ENCODE peak calls at places on chromosomes 4 and X, in four cellular contexts. One of them, this sample, is unnamed.

GRCh38 chrX:121221321-121221977 is 174.0 kb downstream of the GLUD2 start:
- DNase-seq in colonic mucosa: no peak
- DNase-seq in fibroblast of the aortic adventitia: peak
- DNase-seq in AG04449: no peak
- DNase-seq in this sample: peak

GRCh38 chr4:7863911-7864681 is 75.6 kb downstream of the AFAP1 start:
- DNase-seq in AG04449: no peak
- DNase-seq in colonic mucosa: no peak
- DNase-seq in fibroblast of the aortic adventitia: no peak
- DNase-seq in this sample: no peak

GRCh38 chr4:100042235-100042634 is 92.2 kb upstream of the H2AZ1 start:
- DNase-seq in colonic mucosa: no peak
- DNase-seq in AG04449: no peak
- DNase-seq in fibroblast of the aortic adventitia: peak
- DNase-seq in this sample: no peak

GRCh38 chr4:30757357-30757756 is 37.2 kb downstream of the PCDH7 start:
- DNase-seq in AG04449: peak
- DNase-seq in colonic mucosa: no peak
- DNase-seq in fibroblast of the aortic adventitia: peak
- DNase-seq in this sample: peak

GRCh38 chr4:172758586-172759340 is 409.8 kb upstream of the GALNT7 start:
- DNase-seq in fibroblast of the aortic adventitia: peak
- DNase-seq in AG04449: peak
- DNase-seq in colonic mucosa: no peak
- DNase-seq in this sample: peak

GRCh38 chr4:2798399-2799301 is 5.8 kb downstream of the SH3BP2 start:
- DNase-seq in fibroblast of the aortic adventitia: no peak
- DNase-seq in colonic mucosa: peak
- DNase-seq in AG04449: no peak
- DNase-seq in this sample: peak

GRCh38 chr4:68368566-68369473 is 18.9 kb upstream of the YTHDC1 start:
- DNase-seq in AG04449: peak
- DNase-seq in fibroblast of the aortic adventitia: peak
- DNase-seq in colonic mucosa: no peak
- DNase-seq in this sample: peak

GRCh38 chrX:119790977-119791436 is 423 bp downstream of the RPL39 start:
- DNase-seq in colonic mucosa: peak
- DNase-seq in AG04449: no peak
- DNase-seq in fibroblast of the aortic adventitia: peak
- DNase-seq in this sample: peak

GRCh38 chrX:55709735-55710134 is 7.8 kb upstream of the RRAGB start:
- DNase-seq in fibroblast of the aortic adventitia: no peak
- DNase-seq in colonic mucosa: no peak
- DNase-seq in AG04449: no peak
- DNase-seq in this sample: no peak

GRCh38 chr4:47486306-47486705 is 1.2 kb downstream of the ATP10D start:
- DNase-seq in fibroblast of the aortic adventitia: peak
- DNase-seq in colonic mucosa: no peak
- DNase-seq in AG04449: no peak
- DNase-seq in this sample: peak

GRCh38 chr4:103272174-103272573 is 74.0 kb upstream of the CENPE start:
- DNase-seq in colonic mucosa: no peak
- DNase-seq in AG04449: no peak
- DNase-seq in fibroblast of the aortic adventitia: no peak
- DNase-seq in this sample: no peak

GRCh38 chrX:43813898-43814297 is 68.4 kb downstream of the MAOB start:
- DNase-seq in AG04449: no peak
- DNase-seq in fibroblast of the aortic adventitia: peak
- DNase-seq in colonic mucosa: peak
- DNase-seq in this sample: no peak

GRCh38 chr4:109263721-109264120 is 38.7 kb downstream of the COL25A1 start:
- DNase-seq in colonic mucosa: no peak
- DNase-seq in AG04449: no peak
- DNase-seq in fibroblast of the aortic adventitia: no peak
- DNase-seq in this sample: no peak

GRCh38 chr4:3045500-3045850 is 28.9 kb downstream of the HTT-AS start:
- DNase-seq in AG04449: peak
- DNase-seq in fibroblast of the aortic adventitia: peak
- DNase-seq in colonic mucosa: peak
- DNase-seq in this sample: peak

GRCh38 chrX:130726661-130727060 is 176.3 kb downstream of the ENOX2 start:
- DNase-seq in colonic mucosa: no peak
- DNase-seq in AG04449: no peak
- DNase-seq in fibroblast of the aortic adventitia: peak
- DNase-seq in this sample: peak

GRCh38 chr4:24382381-24382780 is 202.0 kb downstream of the DHX15 start:
- DNase-seq in AG04449: no peak
- DNase-seq in fibroblast of the aortic adventitia: no peak
- DNase-seq in colonic mucosa: no peak
- DNase-seq in this sample: peak

GRCh38 chrX:153953892-153954617 is 9.6 kb upstream of the RENBP start:
- DNase-seq in AG04449: no peak
- DNase-seq in fibroblast of the aortic adventitia: no peak
- DNase-seq in colonic mucosa: no peak
- DNase-seq in this sample: no peak

GRCh38 chrX:143632625-143633387 is 3.1 kb downstream of the SLITRK4 start:
- DNase-seq in AG04449: no peak
- DNase-seq in colonic mucosa: no peak
- DNase-seq in fibroblast of the aortic adventitia: no peak
- DNase-seq in this sample: peak

GRCh38 chrX:20029728-20030127 is 38.9 kb upstream of the BCLAF3 start:
- DNase-seq in fibroblast of the aortic adventitia: no peak
- DNase-seq in AG04449: no peak
- DNase-seq in colonic mucosa: peak
- DNase-seq in this sample: no peak

GRCh38 chrX:85012098-85012497 is 8.4 kb downstream of the APOOL start:
- DNase-seq in colonic mucosa: no peak
- DNase-seq in AG04449: no peak
- DNase-seq in fibroblast of the aortic adventitia: no peak
- DNase-seq in this sample: no peak

GRCh38 chr4:81565137-81565870 is 93.6 kb upstream of the RASGEF1B start:
- DNase-seq in fibroblast of the aortic adventitia: peak
- DNase-seq in AG04449: no peak
- DNase-seq in colonic mucosa: peak
- DNase-seq in this sample: peak

GRCh38 chrX:140298946-140299345 is 205.9 kb downstream of the SOX3 start:
- DNase-seq in colonic mucosa: no peak
- DNase-seq in AG04449: no peak
- DNase-seq in fibroblast of the aortic adventitia: no peak
- DNase-seq in this sample: no peak

GRCh38 chrX:29666361-29666760 is 549.0 kb upstream of the MAGEB2 start:
- DNase-seq in colonic mucosa: no peak
- DNase-seq in fibroblast of the aortic adventitia: no peak
- DNase-seq in AG04449: no peak
- DNase-seq in this sample: no peak
- H3K4me3 ChIP-seq in colonic mucosa: no peak
- H3K4me3 ChIP-seq in fibroblast of the aortic adventitia: no peak
- H3K4me3 ChIP-seq in AG04449: no peak
- H3K4me3 ChIP-seq in this sample: no peak

GRCh38 chr4:127601029-127601428 is 31.7 kb upstream of the INTU start:
- DNase-seq in AG04449: no peak
- DNase-seq in colonic mucosa: no peak
- DNase-seq in fibroblast of the aortic adventitia: peak
- DNase-seq in this sample: peak
- TF ChIP-seq CTCF in AG04449: peak
- TF ChIP-seq CTCF in colonic mucosa: no peak
- TF ChIP-seq CTCF in fibroblast of the aortic adventitia: peak
- TF ChIP-seq CTCF in this sample: peak

GRCh38 chr4:39933689-39934590 is 43.8 kb downstream of the PDS5A start:
- DNase-seq in fibroblast of the aortic adventitia: peak
- DNase-seq in AG04449: peak
- DNase-seq in colonic mucosa: no peak
- DNase-seq in this sample: peak

GRCh38 chr4:39928538-39928937 is 49.2 kb downstream of the PDS5A start:
- DNase-seq in fibroblast of the aortic adventitia: no peak
- DNase-seq in AG04449: no peak
- DNase-seq in colonic mucosa: no peak
- DNase-seq in this sample: no peak

GRCh38 chr4:39936565-39937418 is 40.9 kb downstream of the PDS5A start:
- DNase-seq in colonic mucosa: no peak
- DNase-seq in AG04449: no peak
- DNase-seq in fibroblast of the aortic adventitia: no peak
- DNase-seq in this sample: no peak

GRCh38 chr4:39932776-39933402 is 44.8 kb downstream of the PDS5A start:
- DNase-seq in colonic mucosa: no peak
- DNase-seq in AG04449: no peak
- DNase-seq in fibroblast of the aortic adventitia: no peak
- DNase-seq in this sample: no peak

GRCh38 chr4:39931441-39931901 is 46.2 kb downstream of the PDS5A start:
- DNase-seq in fibroblast of the aortic adventitia: no peak
- DNase-seq in colonic mucosa: no peak
- DNase-seq in AG04449: no peak
- DNase-seq in this sample: no peak
- H3K4me3 ChIP-seq in fibroblast of the aortic adventitia: no peak
- H3K4me3 ChIP-seq in colonic mucosa: no peak
- H3K4me3 ChIP-seq in AG04449: no peak
- H3K4me3 ChIP-seq in this sample: no peak

DNA sequence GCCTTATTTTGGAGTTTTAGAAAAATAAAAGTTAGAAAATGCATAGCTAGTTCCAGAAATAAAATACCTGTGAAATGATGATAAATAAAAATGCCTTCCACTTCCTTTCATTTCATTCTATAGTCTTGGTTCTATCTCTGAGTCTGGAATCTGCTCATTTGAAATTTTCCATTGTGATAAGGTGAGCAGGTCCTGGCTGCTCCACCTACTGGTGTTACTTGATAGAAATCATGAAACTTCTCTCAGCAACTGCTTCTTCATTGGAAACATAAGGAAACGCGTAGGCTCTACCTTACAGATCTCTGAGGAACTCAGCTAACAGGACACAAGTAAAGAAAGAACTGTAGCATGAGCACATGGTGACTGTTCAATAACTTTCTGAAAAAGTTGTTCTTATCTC is 141.8 kb downstream of the DCHS2 start:
- DNase-seq in AG04449: no peak
- DNase-seq in colonic mucosa: no peak
- DNase-seq in fibroblast of the aortic adventitia: peak
- DNase-seq in this sample: peak
- TF ChIP-seq CTCF in AG04449: peak
- TF ChIP-seq CTCF in colonic mucosa: peak
- TF ChIP-seq CTCF in fibroblast of the aortic adventitia: peak
- TF ChIP-seq CTCF in this sample: peak

GRCh38 chr4:76641758-76642157 is 206.7 kb downstream of the SHROOM3 start:
- DNase-seq in colonic mucosa: no peak
- DNase-seq in AG04449: no peak
- DNase-seq in fibroblast of the aortic adventitia: no peak
- DNase-seq in this sample: no peak

GRCh38 chr4:76641351-76641750 is 206.3 kb downstream of the SHROOM3 start:
- DNase-seq in colonic mucosa: peak
- DNase-seq in fibroblast of the aortic adventitia: no peak
- DNase-seq in AG04449: no peak
- DNase-seq in this sample: no peak

GRCh38 chr4:76640252-76640925 is 205.4 kb downstream of the SHROOM3 start:
- DNase-seq in colonic mucosa: no peak
- DNase-seq in fibroblast of the aortic adventitia: no peak
- DNase-seq in AG04449: no peak
- DNase-seq in this sample: no peak

GRCh38 chr4:76637704-76638361 is 202.8 kb downstream of the SHROOM3 start:
- DNase-seq in AG04449: no peak
- DNase-seq in colonic mucosa: no peak
- DNase-seq in fibroblast of the aortic adventitia: peak
- DNase-seq in this sample: peak

GRCh38 chr4:76639292-76639691 is 204.3 kb downstream of the SHROOM3 start:
- DNase-seq in AG04449: no peak
- DNase-seq in fibroblast of the aortic adventitia: no peak
- DNase-seq in colonic mucosa: no peak
- DNase-seq in this sample: no peak
- H3K4me3 ChIP-seq in AG04449: no peak
- H3K4me3 ChIP-seq in fibroblast of the aortic adventitia: no peak
- H3K4me3 ChIP-seq in colonic mucosa: no peak
- H3K4me3 ChIP-seq in this sample: no peak

This sample was measured in cardiac fibroblast.